ENCODE peak calls at places on chromosomes 16 and 17, in five cellular contexts. One of them, this sample, is unnamed.

GRCh38 chr16:61937646-61938045 is 98.6 kb downstream of the CDH8 start:
- DNase-seq in A549: no peak
- DNase-seq in pancreas: no peak
- DNase-seq in ovary: no peak
- DNase-seq in neural progenitor cell: no peak
- DNase-seq in this sample: no peak

GRCh38 chr17:68248886-68249872 is 1.3 kb downstream of the AMZ2 start:
- DNase-seq in A549: no peak
- DNase-seq in pancreas: no peak
- DNase-seq in ovary: no peak
- DNase-seq in neural progenitor cell: no peak
- DNase-seq in this sample: no peak

GRCh38 chr16:65125322-65125721 is 3.5 kb upstream of the CDH11 start:
- DNase-seq in A549: no peak
- DNase-seq in pancreas: no peak
- DNase-seq in ovary: no peak
- DNase-seq in neural progenitor cell: no peak
- DNase-seq in this sample: no peak

GRCh38 chr17:64358261-64358788 is 32.3 kb downstream of the PECAM1 start:
- DNase-seq in A549: no peak
- DNase-seq in pancreas: no peak
- DNase-seq in ovary: no peak
- DNase-seq in neural progenitor cell: no peak
- DNase-seq in this sample: no peak

GRCh38 chr16:71426069-71426879 is 15.6 kb downstream of the TLE7 start:
- DNase-seq in A549: peak; percentile 98
- DNase-seq in pancreas: peak; percentile 65
- DNase-seq in ovary: no peak
- DNase-seq in neural progenitor cell: peak; percentile 88
- DNase-seq in this sample: peak; percentile 23

GRCh38 chr17:34382586-34383224 is 19.7 kb upstream of the CCL1 start:
- DNase-seq in A549: no peak
- DNase-seq in pancreas: no peak
- DNase-seq in ovary: no peak
- DNase-seq in neural progenitor cell: no peak
- DNase-seq in this sample: peak; percentile 12

GRCh38 chr16:31138621-31139578 is 3.4 kb upstream of the PRSS8 start:
- DNase-seq in A549: peak; percentile 64
- DNase-seq in pancreas: peak; percentile 78
- DNase-seq in ovary: no peak
- DNase-seq in neural progenitor cell: peak; percentile 17
- DNase-seq in this sample: peak; percentile 91

GRCh38 chr16:56362057-56362655 is 63.2 kb downstream of the AMFR start:
- DNase-seq in A549: no peak
- DNase-seq in pancreas: peak; percentile 40
- DNase-seq in ovary: peak; percentile 13
- DNase-seq in neural progenitor cell: no peak
- DNase-seq in this sample: no peak

GRCh38 chr17:37788531-37788930 is 43.7 kb upstream of the HNF1B start:
- DNase-seq in A549: no peak
- DNase-seq in pancreas: no peak
- DNase-seq in ovary: no peak
- DNase-seq in neural progenitor cell: no peak
- DNase-seq in this sample: peak; percentile 28

GRCh38 chr17:2237521-2237921 is 66.1 kb downstream of the SMG6 start:
- DNase-seq in A549: no peak
- DNase-seq in pancreas: no peak
- DNase-seq in ovary: peak; percentile 75
- DNase-seq in neural progenitor cell: no peak
- DNase-seq in this sample: no peak

GRCh38 chr16:69711115-69711740 is 15.1 kb downstream of the NQO1 start:
- DNase-seq in A549: no peak
- DNase-seq in pancreas: no peak
- DNase-seq in ovary: peak; percentile 58
- DNase-seq in neural progenitor cell: no peak
- DNase-seq in this sample: peak; percentile 56

GRCh38 chr17:57027852-57028251 is 49.9 kb downstream of the SCPEP1 start:
- DNase-seq in A549: no peak
- DNase-seq in pancreas: no peak
- DNase-seq in ovary: no peak
- DNase-seq in neural progenitor cell: no peak
- DNase-seq in this sample: no peak
- H3K9me3 ChIP-seq in A549: peaks cover 11% of the 10 kb centered on the region
- H3K9me3 ChIP-seq in pancreas: no peaks in the 10 kb centered on the region
- H3K9me3 ChIP-seq in ovary: no peaks in the 10 kb centered on the region
- H3K9me3 ChIP-seq in neural progenitor cell: peaks cover 15% of the 10 kb centered on the region
- H3K9me3 ChIP-seq in this sample: peaks cover 3% of the 10 kb centered on the region

DNA sequence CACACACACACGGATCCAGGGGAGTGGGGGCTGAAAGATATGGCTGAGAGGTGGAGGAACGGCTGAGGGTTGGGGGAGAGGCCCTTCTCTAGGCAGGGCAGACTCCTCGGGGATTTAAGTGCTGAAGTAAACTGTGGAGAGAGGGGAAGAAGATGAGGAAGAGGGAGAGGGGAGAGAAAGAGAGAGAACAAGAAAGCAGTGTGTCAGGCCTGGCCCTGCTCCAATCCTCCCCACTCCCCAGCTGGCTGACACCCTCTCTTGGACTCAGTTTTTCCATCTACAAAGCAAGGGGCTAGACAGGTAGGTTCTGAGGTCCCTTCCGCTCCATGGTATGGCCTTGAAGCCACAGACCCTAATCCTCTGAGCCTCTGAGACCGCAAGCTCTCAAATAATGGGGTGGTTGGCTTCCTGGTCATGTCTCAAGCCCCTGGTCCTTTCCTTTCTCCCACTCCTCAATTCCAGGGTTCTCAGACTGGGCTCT is 2.0 kb downstream of the VAMP2 start:
- DNase-seq in A549: no peak
- DNase-seq in pancreas: no peak
- DNase-seq in ovary: no peak
- DNase-seq in neural progenitor cell: no peak
- DNase-seq in this sample: no peak
- H3K4me3 ChIP-seq in A549: no peak overlapping the region
- H3K4me3 ChIP-seq in pancreas: peak overlapping the region; percentile 99
- H3K4me3 ChIP-seq in ovary: no peak overlapping the region
- H3K4me3 ChIP-seq in neural progenitor cell: no peak overlapping the region
- H3K4me3 ChIP-seq in this sample: peak overlapping the region; percentile 63

GRCh38 chr17:21678451-21679081 is 13.8 kb upstream of the KCNJ18 start:
- DNase-seq in A549: no peak
- DNase-seq in pancreas: no peak
- DNase-seq in ovary: no peak
- DNase-seq in neural progenitor cell: no peak
- DNase-seq in this sample: no peak

GRCh38 chr17:21677911-21678310 is 14.4 kb upstream of the KCNJ18 start:
- DNase-seq in A549: no peak
- DNase-seq in pancreas: no peak
- DNase-seq in ovary: no peak
- DNase-seq in neural progenitor cell: no peak
- DNase-seq in this sample: no peak

GRCh38 chr17:21679256-21680146 is 12.8 kb upstream of the KCNJ18 start:
- DNase-seq in A549: no peak
- DNase-seq in pancreas: peak; percentile 59
- DNase-seq in ovary: no peak
- DNase-seq in neural progenitor cell: no peak
- DNase-seq in this sample: no peak

GRCh38 chr17:21676281-21677111 is 15.8 kb upstream of the KCNJ18 start:
- DNase-seq in A549: no peak
- DNase-seq in pancreas: peak; percentile 46
- DNase-seq in ovary: no peak
- DNase-seq in neural progenitor cell: no peak
- DNase-seq in this sample: no peak

GRCh38 chr17:21677126-21677910 is 15.0 kb upstream of the KCNJ18 start:
- DNase-seq in A549: no peak
- DNase-seq in pancreas: peak; percentile 23
- DNase-seq in ovary: no peak
- DNase-seq in neural progenitor cell: no peak
- DNase-seq in this sample: no peak
- H3K9me3 ChIP-seq in A549: no peaks in the 10 kb centered on the region
- H3K9me3 ChIP-seq in pancreas: no peaks in the 10 kb centered on the region
- H3K9me3 ChIP-seq in ovary: no peaks in the 10 kb centered on the region
- H3K9me3 ChIP-seq in neural progenitor cell: no peaks in the 10 kb centered on the region
- H3K9me3 ChIP-seq in this sample: no peaks in the 10 kb centered on the region

GRCh38 chr17:18320301-18320700 is 5.2 kb downstream of the SMCR8 start:
- DNase-seq in A549: no peak
- DNase-seq in pancreas: no peak
- DNase-seq in ovary: no peak
- DNase-seq in neural progenitor cell: no peak
- DNase-seq in this sample: no peak

GRCh38 chr17:18318771-18319450 is 3.8 kb downstream of the SMCR8 start:
- DNase-seq in A549: no peak
- DNase-seq in pancreas: no peak
- DNase-seq in ovary: no peak
- DNase-seq in neural progenitor cell: no peak
- DNase-seq in this sample: no peak

GRCh38 chr17:18318122-18318521 is 3.0 kb downstream of the SMCR8 start:
- DNase-seq in A549: no peak
- DNase-seq in pancreas: no peak
- DNase-seq in ovary: no peak
- DNase-seq in neural progenitor cell: no peak
- DNase-seq in this sample: no peak

GRCh38 chr17:18321309-18321708 is 6.2 kb downstream of the SMCR8 start:
- DNase-seq in A549: peak; percentile 51
- DNase-seq in pancreas: no peak
- DNase-seq in ovary: no peak
- DNase-seq in neural progenitor cell: peak; percentile 51
- DNase-seq in this sample: no peak

GRCh38 chr17:18319604-18320256 is 4.6 kb downstream of the SMCR8 start:
- DNase-seq in A549: peak; percentile 63
- DNase-seq in pancreas: no peak
- DNase-seq in ovary: peak; percentile 27
- DNase-seq in neural progenitor cell: peak; percentile 80
- DNase-seq in this sample: no peak
- H3K4me3 ChIP-seq in A549: no peak overlapping the region
- H3K4me3 ChIP-seq in pancreas: no peak overlapping the region
- H3K4me3 ChIP-seq in ovary: no peak overlapping the region
- H3K4me3 ChIP-seq in neural progenitor cell: no peak overlapping the region
- H3K4me3 ChIP-seq in this sample: no peak overlapping the region

GRCh38 chr17:52740006-52740405 is 581.5 kb upstream of the CA10 start:
- DNase-seq in A549: no peak
- DNase-seq in pancreas: no peak
- DNase-seq in ovary: no peak
- DNase-seq in neural progenitor cell: no peak
- DNase-seq in this sample: no peak

DNA sequence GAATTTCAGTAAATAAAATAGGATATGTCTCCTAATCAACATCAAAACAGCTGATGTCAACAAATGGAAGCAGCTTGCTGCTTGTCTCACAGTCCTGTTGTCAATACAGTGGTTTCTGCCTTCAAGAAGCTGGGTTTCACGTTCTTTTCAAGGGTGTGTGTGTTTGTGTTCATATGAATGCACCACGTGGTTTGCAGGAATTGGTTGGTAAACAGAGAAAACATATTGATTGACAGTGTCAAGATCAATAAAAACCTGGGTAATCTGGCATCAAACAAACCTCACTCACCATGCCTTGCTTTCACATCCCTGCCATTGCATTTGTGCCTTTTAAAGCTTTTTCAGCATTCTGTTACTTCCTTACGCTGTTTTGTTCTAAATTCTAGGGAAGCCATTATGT is 585.7 kb upstream of the CA10 start:
- DNase-seq in A549: no peak
- DNase-seq in pancreas: no peak
- DNase-seq in ovary: no peak
- DNase-seq in neural progenitor cell: no peak
- DNase-seq in this sample: no peak
- H3K9me3 ChIP-seq in A549: no peaks in the 10 kb centered on the region
- H3K9me3 ChIP-seq in pancreas: no peaks in the 10 kb centered on the region
- H3K9me3 ChIP-seq in ovary: no peaks in the 10 kb centered on the region
- H3K9me3 ChIP-seq in neural progenitor cell: no peaks in the 10 kb centered on the region
- H3K9me3 ChIP-seq in this sample: no peaks in the 10 kb centered on the region

GRCh38 chr17:42563543-42563942 is 1.6 kb downstream of the COASY start:
- DNase-seq in A549: no peak
- DNase-seq in pancreas: no peak
- DNase-seq in ovary: no peak
- DNase-seq in neural progenitor cell: no peak
- DNase-seq in this sample: peak; percentile 40
- H3K4me3 ChIP-seq in A549: peak overlapping the region; percentile 91
- H3K4me3 ChIP-seq in pancreas: peak overlapping the region; percentile 88
- H3K4me3 ChIP-seq in ovary: no peak overlapping the region
- H3K4me3 ChIP-seq in neural progenitor cell: no peak overlapping the region
- H3K4me3 ChIP-seq in this sample: no peak overlapping the region

DNA sequence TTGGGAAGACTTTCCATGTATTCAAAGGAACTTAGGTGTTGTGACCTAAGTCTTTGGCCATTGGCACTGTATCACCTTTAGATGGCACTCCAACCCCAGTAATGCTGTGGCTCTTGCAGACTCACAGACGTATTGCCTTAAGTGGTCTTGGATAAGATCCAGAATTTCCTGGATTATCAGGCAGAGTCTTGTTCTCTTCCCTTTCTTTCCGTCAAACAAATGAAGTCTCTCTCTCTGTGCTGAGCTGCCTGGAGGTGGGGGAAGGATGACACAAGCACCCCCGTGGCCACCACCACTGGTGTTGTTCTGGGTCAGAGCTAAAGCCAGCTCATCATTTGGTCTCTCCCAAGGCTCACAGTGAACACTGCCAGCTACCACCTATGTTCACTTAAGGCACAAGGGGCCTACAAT is 789.9 kb upstream of the KIF2B start:
- DNase-seq in A549: peak; percentile 65
- DNase-seq in pancreas: no peak
- DNase-seq in ovary: no peak
- DNase-seq in neural progenitor cell: peak; percentile 87
- DNase-seq in this sample: peak; percentile 23
- H3K9me3 ChIP-seq in A549: peaks cover 6% of the 10 kb centered on the region
- H3K9me3 ChIP-seq in pancreas: no peaks in the 10 kb centered on the region
- H3K9me3 ChIP-seq in ovary: no peaks in the 10 kb centered on the region
- H3K9me3 ChIP-seq in neural progenitor cell: no peaks in the 10 kb centered on the region
- H3K9me3 ChIP-seq in this sample: no peaks in the 10 kb centered on the region

GRCh38 chr16:53672461-53672860 is 31.2 kb downstream of the RPGRIP1L start:
- DNase-seq in A549: no peak
- DNase-seq in pancreas: no peak
- DNase-seq in ovary: no peak
- DNase-seq in neural progenitor cell: no peak
- DNase-seq in this sample: no peak
- H3K4me3 ChIP-seq in A549: no peak overlapping the region
- H3K4me3 ChIP-seq in pancreas: no peak overlapping the region
- H3K4me3 ChIP-seq in ovary: no peak overlapping the region
- H3K4me3 ChIP-seq in neural progenitor cell: no peak overlapping the region
- H3K4me3 ChIP-seq in this sample: no peak overlapping the region